ENCODE peak calls at places on chromosomes 7 and 10, in five cellular contexts. S, T, M, Z and A are unnamed samples.

GRCh38 chr7:1358376-1359050 is 100.8 kb downstream of the MICALL2 start:
- DNase-seq in S (no peak), T (no peak), M (no peak), Z (no peak), A (no peak)

GRCh38 chr10:44925224-44925623 is 14.1 kb downstream of the TMEM72 start:
- DNase-seq in S (peak), T (no peak), M (peak), Z (peak), A (peak)

GRCh38 chr7:95527033-95527775 is 41.5 kb downstream of the ASB4 start:
- DNase-seq in S (no peak), T (no peak), M (peak), Z (peak), A (peak)

GRCh38 chr7:30926323-30926722 is 14.7 kb downstream of the AQP1 start:
- DNase-seq in S (no peak), T (no peak), M (no peak), Z (no peak), A (no peak)

GRCh38 chr7:73451780-73452398 is 18.3 kb downstream of the FZD9 start:
- DNase-seq in S (no peak), T (peak), M (peak), Z (no peak), A (peak)

GRCh38 chr10:36819781-36820180 is 305.6 kb upstream of the ANKRD30A start:
- DNase-seq in S (no peak), T (no peak), M (no peak), Z (no peak), A (no peak)

GRCh38 chr7:137850586-137850985 is 3.8 kb upstream of the DGKI start:
- DNase-seq in S (no peak), T (no peak), M (no peak), Z (no peak), A (no peak)

GRCh38 chr10:102452672-102453340 is 1.5 kb upstream of the C10orf95 start:
- DNase-seq in S (no peak), T (no peak), M (no peak), Z (no peak), A (no peak)

GRCh38 chr7:35725280-35725680 is 30.3 kb upstream of the HERPUD2 start:
- DNase-seq in S (no peak), T (peak), M (peak), Z (no peak), A (no peak)

GRCh38 chr10:75179657-75180177 is 30.9 kb upstream of the VDAC2 start:
- DNase-seq in S (no peak), T (no peak), M (no peak), Z (no peak), A (no peak)

GRCh38 chr7:157253850-157254249 is 83.0 kb upstream of the DNAJB6 start:
- DNase-seq in S (no peak), T (no peak), M (no peak), Z (no peak), A (no peak)

GRCh38 chr7:31126976-31127375 is 74.9 kb downstream of the ADCYAP1R1 start:
- DNase-seq in S (no peak), T (no peak), M (no peak), Z (no peak), A (peak)

GRCh38 chr7:148695953-148696352 is 2.8 kb upstream of the CUL1 start:
- DNase-seq in S (no peak), T (no peak), M (no peak), Z (no peak), A (no peak)

GRCh38 chr10:121886997-121887622 is 40.7 kb downstream of the ATE1 start:
- DNase-seq in S (peak), T (no peak), M (peak), Z (peak), A (peak)

GRCh38 chr10:95860486-95861040 is 47.2 kb upstream of the CC2D2B start:
- DNase-seq in S (no peak), T (no peak), M (no peak), Z (no peak), A (no peak)

GRCh38 chr7:158430308-158431034 is 157.2 kb downstream of the PTPRN2 start:
- DNase-seq in S (no peak), T (no peak), M (no peak), Z (no peak), A (no peak)

GRCh38 chr10:108204528-108205313 is 1040.2 kb upstream of the SORCS1 start:
- DNase-seq in S (peak), T (peak), M (no peak), Z (peak), A (peak)

GRCh38 chr10:90856964-90857634 is 740 bp downstream of the HTR7 start:
- DNase-seq in S (no peak), T (no peak), M (no peak), Z (no peak), A (no peak)

GRCh38 chr10:78626471-78626870 is 442.3 kb upstream of the ZMIZ1 start:
- DNase-seq in S (no peak), T (no peak), M (no peak), Z (no peak), A (no peak)

GRCh38 chr7:134051020-134051419 is 76.1 kb upstream of the LRGUK start:
- DNase-seq in S (no peak), T (no peak), M (no peak), Z (no peak), A (no peak)

GRCh38 chr10:124417846-124418725 is 637 bp downstream of the OAT start:
- DNase-seq in S (no peak), T (no peak), M (peak), Z (no peak), A (peak)

GRCh38 chr10:131231965-131232541 is 79.5 kb downstream of the TCERG1L start:
- DNase-seq in S (no peak), T (no peak), M (no peak), Z (no peak), A (no peak)

GRCh38 chr10:83943920-83944319 is 195.4 kb upstream of the GHITM start:
- DNase-seq in S (no peak), T (no peak), M (no peak), Z (no peak), A (no peak)

GRCh38 chr10:63346015-63346441 is 119.7 kb downstream of the JMJD1C start:
- DNase-seq in S (no peak), T (no peak), M (peak), Z (no peak), A (no peak)

GRCh38 chr10:12974845-12975199 is 26.7 kb downstream of the CCDC3 start:
- DNase-seq in S (no peak), T (no peak), M (no peak), Z (no peak), A (no peak)

GRCh38 chr7:159012353-159013069 is 132.2 kb downstream of the VIPR2 start:
- DNase-seq in S (no peak), T (no peak), M (no peak), Z (no peak), A (no peak)

GRCh38 chr7:1667566-1668485 is 2.3 kb upstream of the ELFN1 start:
- DNase-seq in S (no peak), T (no peak), M (no peak), Z (no peak), A (no peak)

GRCh38 chr10:88946200-88946599 is 6.4 kb downstream of the ACTA2 start:
- DNase-seq in S (no peak), T (no peak), M (no peak), Z (no peak), A (no peak)

GRCh38 chr7:35415411-35415822 is 161.5 kb upstream of the TBX20 start:
- DNase-seq in S (no peak), T (no peak), M (no peak), Z (no peak), A (no peak)

GRCh38 chr7:27364344-27364758 is 121.7 kb downstream of the EVX1 start:
- DNase-seq in S (no peak), T (no peak), M (no peak), Z (no peak), A (no peak)

GRCh38 chr7:75738975-75739795 is 444 bp upstream of the HIP1 start:
- DNase-seq in S (peak), T (peak), M (peak), Z (peak), A (peak)

GRCh38 chr7:24732646-24733413 is 24.4 kb downstream of the GSDME start:
- DNase-seq in S (no peak), T (no peak), M (peak), Z (no peak), A (no peak)

GRCh38 chr7:80386686-80387085 is 125.2 kb downstream of the GNAT3 start:
- DNase-seq in S (no peak), T (no peak), M (no peak), Z (no peak), A (no peak)

GRCh38 chr7:142338633-142339501 is 81.0 kb upstream of the PRSS58 start:
- DNase-seq in S (peak), T (no peak), M (no peak), Z (peak), A (peak)

GRCh38 chr7:15566476-15566875 is 4.7 kb upstream of the AGMO start:
- DNase-seq in S (no peak), T (no peak), M (no peak), Z (no peak), A (no peak)

DNA sequence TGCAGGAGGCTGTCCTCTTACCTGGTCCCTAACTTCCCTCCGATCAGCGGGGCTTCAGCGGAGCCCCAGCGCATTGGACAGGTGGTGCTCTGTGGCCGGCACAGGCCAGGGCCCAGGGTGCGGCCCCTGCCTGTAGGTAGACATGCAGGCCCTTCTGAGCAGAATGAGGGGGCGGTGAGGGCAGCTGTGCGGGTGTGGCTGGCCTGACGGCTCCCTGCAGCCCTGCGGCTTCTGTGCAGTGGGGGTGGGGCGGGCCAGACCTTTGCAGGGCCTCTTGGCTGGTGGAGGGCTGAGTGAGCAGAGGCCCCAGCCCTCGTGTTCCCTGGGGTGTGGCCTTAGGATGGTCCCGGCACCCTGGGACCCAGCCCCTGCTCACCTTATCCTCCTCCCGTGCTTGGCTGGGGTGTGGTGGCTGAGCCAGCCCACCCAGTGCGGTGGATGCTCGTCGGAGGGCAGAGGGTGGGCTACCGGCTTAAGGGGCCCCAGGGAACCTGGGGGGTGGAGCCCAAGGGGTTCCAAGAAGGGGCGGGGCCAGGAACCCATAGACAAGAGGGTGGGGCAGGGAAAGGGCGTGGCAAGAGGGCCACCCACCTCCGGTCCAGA is 175.2 kb upstream of the TNRC18 start:
- DNase-seq in S (no peak), T (no peak), M (no peak), Z (no peak), A (no peak)
- TF ChIP-seq SUZ12 in S (no peak), T (no peak), M (no peak), Z (no peak), A (no peak)

GRCh38 chr7:38283809-38284208 is 10.4 kb upstream of the TARP start:
- DNase-seq in S (no peak), T (no peak), M (no peak), Z (no peak), A (no peak)
- TF ChIP-seq SUZ12 in S (no peak), T (no peak), M (no peak), Z (no peak), A (no peak)

DNA sequence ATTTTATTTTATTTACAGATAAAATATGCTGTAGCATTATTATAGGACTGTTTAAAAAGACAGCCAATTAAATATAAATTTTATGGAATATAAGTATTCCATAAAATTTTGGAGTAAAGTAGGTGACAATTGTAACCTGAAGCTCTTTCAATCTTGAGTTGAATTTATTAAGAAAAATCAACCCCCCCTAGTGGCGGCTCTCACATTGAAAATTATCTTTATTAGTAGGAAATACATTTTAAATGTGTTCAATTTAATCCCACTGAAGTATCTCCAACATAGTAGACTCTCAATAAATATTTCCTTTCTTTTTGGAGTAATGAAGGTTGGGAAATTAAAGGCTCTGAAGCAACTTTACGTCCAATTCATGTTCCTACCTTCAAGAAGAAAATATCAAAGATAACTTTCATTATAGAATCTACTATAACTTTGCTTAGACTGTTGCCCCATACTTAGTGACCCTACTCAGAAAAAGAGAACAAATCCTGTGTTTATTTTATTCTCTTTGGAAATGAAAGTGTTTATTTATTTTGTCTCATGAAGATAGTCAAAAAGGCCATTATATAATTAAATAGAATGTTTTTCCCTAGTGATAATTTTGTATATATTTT is 3.1 kb downstream of the AHR start:
- DNase-seq in S (no peak), T (no peak), M (no peak), Z (no peak), A (no peak)
- TF ChIP-seq SUZ12 in S (no peak), T (no peak), M (no peak), Z (no peak), A (no peak)

DNA sequence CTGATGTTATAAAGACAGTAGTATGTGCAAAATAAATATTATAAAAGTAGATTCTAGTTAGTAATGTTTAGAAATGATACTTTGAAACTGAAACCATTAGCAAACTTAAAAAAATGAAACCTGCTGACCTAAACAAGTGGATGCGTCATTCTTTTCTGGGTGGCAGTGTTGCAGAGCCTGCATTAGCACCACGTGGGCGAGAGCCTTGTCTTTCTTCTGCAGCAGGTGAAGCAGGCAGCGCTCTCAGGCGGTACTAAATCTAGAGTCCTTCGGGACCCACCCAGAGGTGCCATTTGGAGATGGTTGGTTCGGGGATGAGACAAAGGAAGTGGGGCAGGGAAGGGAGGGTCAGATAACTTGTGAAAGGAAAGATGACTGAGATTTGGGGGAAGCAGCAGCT is 759.1 kb upstream of the IGFBP3 start:
- DNase-seq in S (no peak), T (no peak), M (no peak), Z (no peak), A (no peak)
- TF ChIP-seq SUZ12 in S (no peak), T (no peak), M (no peak), Z (no peak), A (no peak)

GRCh38 chr10:28111712-28112111 is 112.8 kb upstream of the ODAD2 start:
- DNase-seq in S (no peak), T (no peak), M (no peak), Z (no peak), A (no peak)
- TF ChIP-seq SUZ12 in S (no peak), T (no peak), M (no peak), Z (no peak), A (no peak)

GRCh38 chr10:104472957-104473745 is 119.5 kb downstream of the CFAP58 start:
- DNase-seq in S (no peak), T (no peak), M (no peak), Z (no peak), A (no peak)

GRCh38 chr10:104478380-104478779 is 124.7 kb downstream of the CFAP58 start:
- DNase-seq in S (no peak), T (no peak), M (no peak), Z (no peak), A (no peak)

DNA sequence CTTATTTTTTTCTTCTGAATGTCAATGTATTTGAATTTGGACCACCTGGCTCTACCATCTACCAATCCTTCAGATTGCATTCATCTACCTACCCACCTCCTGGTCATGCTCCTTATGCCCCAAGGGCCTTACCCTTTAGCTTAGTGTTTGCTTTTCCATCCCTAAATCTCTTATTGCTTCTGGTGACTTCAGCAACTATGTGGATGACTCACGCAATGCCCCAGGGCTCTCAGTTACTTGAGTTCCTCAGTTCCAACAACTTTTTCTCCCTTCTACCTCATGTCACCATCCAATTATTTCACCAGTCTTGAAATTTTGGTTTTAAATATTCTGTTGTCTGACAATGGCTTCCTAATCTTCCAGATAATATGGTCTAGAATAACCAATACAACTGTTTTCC is 118.9 kb downstream of the CFAP58 start:
- DNase-seq in S (no peak), T (no peak), M (no peak), Z (no peak), A (no peak)
- TF ChIP-seq SUZ12 in S (no peak), T (no peak), M (no peak), Z (no peak), A (no peak)